ENCODE peak calls at places on chromosomes 1 and 21, in four cellular contexts. D is MM.1S, N is fibroblast of lung, T is mammary epithelial cell. S is an unnamed sample.

GRCh38 chr21:26835027-26835713 is 10.0 kb downstream of the ADAMTS1 start:
- DNase-seq in N (peak), T (peak), D (no peak), S (no peak)

GRCh38 chr1:43565600-43566360 is 35.1 kb downstream of the PTPRF start:
- DNase-seq in T (no peak), D (peak), N (peak), S (no peak)

GRCh38 chr21:36282568-36283230 is 37.3 kb upstream of the MORC3 start:
- DNase-seq in N (peak), D (no peak), T (peak), S (no peak)

GRCh38 chr1:63636192-63637105 is 43.2 kb downstream of the PGM1 start:
- DNase-seq in T (no peak), D (no peak), N (no peak), S (no peak)

GRCh38 chr1:14952626-14953314 is 200.8 kb upstream of the TMEM51 start:
- DNase-seq in D (no peak), T (no peak), N (no peak), S (no peak)

GRCh38 chr1:234961468-234962339 is 166.9 kb downstream of the TOMM20 start:
- DNase-seq in N (peak), D (no peak), T (no peak), S (no peak)

GRCh38 chr1:155871390-155871789 is 12.0 kb downstream of the SYT11 start:
- DNase-seq in N (peak), T (peak), D (no peak), S (no peak)

GRCh38 chr1:212637902-212638301 is 29.3 kb downstream of the ATF3 start:
- DNase-seq in D (no peak), T (no peak), N (no peak), S (no peak)

GRCh38 chr1:212915245-212916091 is 34.9 kb upstream of the VASH2 start:
- DNase-seq in T (no peak), N (peak), D (no peak), S (no peak)

GRCh38 chr1:22053018-22053860 is 730 bp downstream of the CDC42 start:
- DNase-seq in N (peak), T (peak), D (peak), S (peak)

GRCh38 chr1:69082312-69082711 is 485.4 kb upstream of the LRRC7 start:
- DNase-seq in N (no peak), T (no peak), D (no peak), S (no peak)

GRCh38 chr1:117659565-117660264 is 53.9 kb downstream of the TENT5C start:
- DNase-seq in D (peak), T (no peak), N (no peak), S (no peak)

GRCh38 chr1:52927219-52928082 is at the start of gene SCP2:
- DNase-seq in N (peak), T (peak), D (peak), S (no peak)

GRCh38 chr1:65148548-65149390 is 766 bp downstream of the AK4 start:
- DNase-seq in D (peak), N (peak), T (peak), S (peak)

GRCh38 chr21:45364464-45365185 is 40.3 kb upstream of the COL18A1 start:
- DNase-seq in D (no peak), T (peak), N (peak), S (no peak)

GRCh38 chr1:95117207-95118018 is at the start of gene TLCD4:
- DNase-seq in D (peak), T (peak), N (peak), S (no peak)

GRCh38 chr1:184827600-184828368 is 73.1 kb upstream of the EDEM3 start:
- DNase-seq in N (peak), T (peak), D (peak), S (no peak)

GRCh38 chr1:212737559-212737958 is 37.9 kb upstream of the BATF3 start:
- DNase-seq in T (no peak), D (no peak), N (no peak), S (no peak)

GRCh38 chr1:109931189-109931672 is 20.6 kb downstream of the CSF1 start:
- DNase-seq in T (no peak), N (peak), D (no peak), S (no peak)

GRCh38 chr1:18409609-18410237 is 71.0 kb upstream of the KLHDC7A start:
- DNase-seq in N (no peak), D (no peak), T (no peak), S (no peak)

GRCh38 chr1:152347116-152347728 is 12.6 kb downstream of the FLG2 start:
- DNase-seq in T (peak), D (peak), N (peak), S (peak)

GRCh38 chr1:117573386-117574040 is 32.3 kb upstream of the TENT5C start:
- DNase-seq in T (peak), D (no peak), N (no peak), S (no peak)

GRCh38 chr21:44694776-44695175 is 2.2 kb upstream of the KRTAP10-12 start:
- DNase-seq in D (no peak), T (no peak), N (no peak), S (no peak)

GRCh38 chr21:41170442-41170841 is 2.5 kb downstream of the BACE2 start:
- DNase-seq in D (peak), T (peak), N (peak), S (no peak)

GRCh38 chr1:51247022-51247421 is 10.9 kb downstream of the RNF11 start:
- DNase-seq in N (no peak), T (no peak), D (peak), S (no peak)

GRCh38 chr1:172177849-172178248 is 242.6 kb upstream of the C1orf105 start:
- DNase-seq in T (no peak), D (no peak), N (no peak), S (no peak)

GRCh38 chr1:195794225-195794624 is 814.0 kb downstream of the KCNT2 start:
- DNase-seq in D (no peak), T (no peak), N (no peak), S (no peak)
- TF ChIP-seq EZH2 in D (no peak), T (no peak), N (no peak), S (no peak)

GRCh38 chr1:45327644-45328515 is 1.2 kb downstream of the HPDL start:
- DNase-seq in T (no peak), D (no peak), N (no peak), S (no peak)
- H3K4me3 ChIP-seq in T (no peak), D (peak), N (no peak), S (peak)

GRCh38 chr1:225863167-225863566 is 19.0 kb downstream of the TMEM63A start:
- DNase-seq in N (peak), D (no peak), T (no peak), S (no peak)

GRCh38 chr1:225861834-225862580 is 20.2 kb downstream of the TMEM63A start:
- DNase-seq in N (no peak), D (no peak), T (no peak), S (no peak)

GRCh38 chr1:225860860-225861441 is 21.2 kb downstream of the TMEM63A start:
- DNase-seq in N (no peak), T (no peak), D (no peak), S (no peak)

GRCh38 chr1:225860107-225860506 is 22.1 kb downstream of the TMEM63A start:
- DNase-seq in D (no peak), N (no peak), T (no peak), S (no peak)

DNA sequence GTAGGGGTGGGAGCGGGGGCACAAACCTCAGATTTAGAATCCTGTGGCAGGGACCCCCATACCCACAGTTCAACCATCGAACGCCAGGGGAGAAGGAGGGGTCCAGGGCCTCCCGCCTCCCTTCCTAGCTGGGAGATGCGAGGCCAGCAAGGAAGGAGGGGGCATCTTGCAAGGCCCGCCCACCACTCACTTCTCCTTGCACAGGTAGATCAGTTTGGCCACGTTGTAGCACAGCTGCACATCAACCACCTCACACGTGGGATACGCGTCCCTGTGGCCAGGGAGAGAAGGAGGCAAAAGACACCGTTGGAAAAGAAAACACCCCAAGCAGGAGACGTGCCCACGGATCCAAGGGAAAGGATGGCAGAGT is 19.6 kb downstream of the TMEM63A start:
- DNase-seq in D (no peak), N (no peak), T (no peak), S (no peak)
- H3K27ac ChIP-seq in D (no peak), N (no peak), T (no peak), S (no peak)

DNA sequence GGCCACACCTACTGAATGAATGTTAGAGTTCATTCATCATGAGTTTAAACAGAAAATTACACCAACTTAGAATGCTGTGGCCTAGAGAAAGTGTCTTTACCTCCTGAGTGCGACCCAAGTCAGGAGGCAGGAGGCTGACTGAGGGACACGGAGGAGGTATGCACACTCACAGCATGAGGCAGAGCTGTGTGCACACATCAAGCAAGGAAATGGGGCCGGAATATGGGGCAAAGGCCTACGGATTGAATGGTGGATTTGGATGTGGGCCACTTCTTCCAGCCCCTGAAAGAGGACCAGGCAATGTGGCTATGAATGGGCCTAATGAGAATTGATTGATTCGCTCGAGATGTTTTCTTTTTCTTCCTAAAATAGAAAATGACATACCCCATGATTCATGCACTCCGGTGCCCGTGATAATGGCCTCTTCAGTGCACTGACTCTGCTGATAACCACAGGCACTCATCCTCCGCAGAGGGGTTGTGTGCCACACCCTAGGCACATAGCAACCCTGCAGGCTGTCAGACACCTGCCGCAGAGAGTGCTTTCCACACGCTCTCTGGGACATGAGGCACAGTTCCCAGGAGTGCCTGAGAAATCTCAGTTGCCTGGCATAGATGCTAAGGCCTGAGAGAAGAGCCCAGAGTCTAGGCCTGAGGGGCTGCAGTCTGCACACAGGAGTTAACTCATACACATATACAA is 155.5 kb downstream of the GLUL start:
- DNase-seq in D (no peak), T (peak), N (peak), S (no peak)
- TF ChIP-seq EZH2 in D (no peak), T (no peak), N (no peak), S (no peak)

GRCh38 chr1:25430073-25430665 is 528 bp upstream of the MACO1 start:
- DNase-seq in N (no peak), T (peak), D (peak), S (no peak)
- H3K4me3 ChIP-seq in N (peak), T (peak), D (peak), S (peak)

GRCh38 chr1:166843769-166844596 is 4.7 kb downstream of the POGK start:
- DNase-seq in D (no peak), N (no peak), T (no peak), S (no peak)
- H3K27ac ChIP-seq in D (no peak), N (no peak), T (no peak), S (no peak)

DNA sequence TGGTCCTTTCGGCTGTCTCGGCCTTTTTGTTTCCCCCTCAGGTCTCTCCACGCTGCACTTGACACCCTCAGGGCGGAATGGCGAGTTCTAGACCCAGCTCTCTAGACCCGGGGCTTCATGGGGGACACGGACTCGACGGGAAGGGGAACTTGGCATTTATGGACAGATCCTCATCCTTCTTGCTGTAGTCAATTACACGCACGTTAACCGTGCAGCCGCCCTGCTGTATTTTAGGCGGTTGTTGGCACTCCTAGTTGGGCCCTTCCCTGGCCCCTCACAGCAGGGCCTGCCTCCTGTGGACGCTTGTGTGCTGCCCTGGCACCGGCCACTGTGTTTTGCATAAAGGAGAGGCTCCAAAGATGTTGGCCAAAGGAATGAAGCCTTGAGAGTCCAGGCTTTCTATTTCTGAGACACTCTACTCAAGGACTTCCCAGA is 558 bp upstream of the BTG3 start:
- DNase-seq in T (no peak), N (peak), D (no peak), S (no peak)
- TF ChIP-seq EZH2 in T (no peak), N (no peak), D (no peak), S (no peak)

GRCh38 chr1:177171536-177172123 is 872 bp downstream of the BRINP2 start:
- DNase-seq in D (no peak), N (peak), T (no peak), S (no peak)

GRCh38 chr1:177172331-177172730 is 1.6 kb downstream of the BRINP2 start:
- DNase-seq in D (no peak), N (no peak), T (no peak), S (no peak)

GRCh38 chr1:177172866-177173265 is 2.1 kb downstream of the BRINP2 start:
- DNase-seq in N (no peak), D (no peak), T (no peak), S (no peak)

GRCh38 chr1:177173976-177174375 is 3.2 kb downstream of the BRINP2 start:
- DNase-seq in D (no peak), T (no peak), N (no peak), S (no peak)

GRCh38 chr1:177170756-177171535 is at the start of gene BRINP2:
- DNase-seq in D (peak), N (peak), T (peak), S (no peak)
- H3K4me3 ChIP-seq in D (peak), N (peak), T (peak), S (peak)

DNA sequence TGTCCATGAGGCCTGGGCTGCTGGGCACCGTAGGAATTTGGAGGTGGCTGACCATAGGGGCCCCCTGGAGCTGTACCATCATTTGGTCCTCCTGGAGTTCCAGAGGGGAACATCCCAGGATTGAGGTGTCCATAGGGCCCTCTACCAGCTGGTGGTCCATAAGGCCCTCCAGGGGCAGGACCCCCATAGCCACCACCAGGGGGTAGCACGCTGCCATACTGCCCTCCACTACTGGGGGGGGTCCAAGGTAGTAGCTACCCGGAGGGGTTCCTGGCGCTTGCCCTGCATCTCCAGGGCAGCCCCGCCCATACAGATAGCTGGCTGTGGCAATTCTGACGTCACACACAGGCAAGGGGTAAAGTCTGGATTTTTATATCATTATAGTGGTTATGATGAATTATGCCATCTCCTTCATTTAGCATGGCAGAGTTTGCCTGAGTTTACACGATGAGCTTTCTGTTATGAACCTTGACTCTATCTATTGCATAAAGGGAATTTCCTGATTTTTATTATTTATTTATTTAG is 13.2 kb downstream of the MDM4 start:
- DNase-seq in D (no peak), T (no peak), N (no peak), S (no peak)
- H3K27ac ChIP-seq in D (no peak), T (no peak), N (no peak), S (no peak)